ENCODE peak calls at places on chromosomes 6 and 20, in five cellular contexts. G is NCI-H2081; D is activated CD4-positive, alpha-beta T cell treated with anti-CD3 and anti-CD28 coated beads, Interleukin-2, amount 50 U/mL, for 48 hours; A is A549; R is foreskin keratinocyte. F is an unnamed sample.

GRCh38 chr20:2942439-2942838 is 69.2 kb downstream of the PTPRA start:
- DNase-seq in G (no peak), D (no peak), A (no peak), R (no peak), F (no peak)

GRCh38 chr6:31158863-31159855 is 770 bp downstream of the TCF19 start:
- DNase-seq in G (peak), D (peak), A (peak), R (no peak), F (no peak)

GRCh38 chr6:137518584-137518983 is 24.4 kb upstream of the OLIG3 start:
- DNase-seq in G (no peak), D (no peak), A (no peak), R (no peak), F (no peak)

GRCh38 chr6:152981989-152982767 is 663 bp downstream of the FBXO5 start:
- DNase-seq in G (peak), D (peak), A (no peak), R (no peak), F (no peak)

GRCh38 chr20:45358282-45359068 is 4.5 kb upstream of the SYS1 start:
- DNase-seq in G (no peak), D (no peak), A (no peak), R (peak), F (no peak)

GRCh38 chr20:47334022-47334551 is 22.4 kb downstream of the ZMYND8 start:
- DNase-seq in G (peak), D (no peak), A (peak), R (peak), F (no peak)

GRCh38 chr20:14544688-14545087 is 207.3 kb upstream of the FLRT3 start:
- DNase-seq in G (no peak), D (no peak), A (no peak), R (no peak), F (no peak)

GRCh38 chr20:44073011-44073674 is 113.8 kb downstream of the JPH2 start:
- DNase-seq in G (no peak), D (no peak), A (no peak), R (no peak), F (no peak)

GRCh38 chr20:58558483-58559367 is 43.5 kb upstream of the APCDD1L start:
- DNase-seq in G (no peak), D (no peak), A (no peak), R (no peak), F (no peak)

GRCh38 chr6:10138917-10139316 is 276.0 kb downstream of the TFAP2A start:
- DNase-seq in G (no peak), D (no peak), A (no peak), R (peak), F (no peak)

GRCh38 chr6:77231438-77232305 is 231.6 kb downstream of the HTR1B start:
- DNase-seq in G (no peak), D (no peak), A (no peak), R (no peak), F (no peak)

GRCh38 chr6:144265390-144265789 is 19.7 kb upstream of the UTRN start:
- DNase-seq in G (no peak), D (no peak), A (peak), R (peak), F (no peak)

GRCh38 chr6:33375143-33375649 is 16.4 kb upstream of the KIFC1 start:
- DNase-seq in G (no peak), D (no peak), A (no peak), R (peak), F (no peak)

GRCh38 chr20:8997720-8998119 is 71.2 kb upstream of the PLCB4 start:
- DNase-seq in G (no peak), D (no peak), A (no peak), R (no peak), F (no peak)

GRCh38 chr6:80376411-80376810 is 269.9 kb downstream of the BCKDHB start:
- DNase-seq in G (no peak), D (no peak), A (no peak), R (no peak), F (no peak)

GRCh38 chr20:48025661-48026060 is 240.4 kb upstream of the SULF2 start:
- DNase-seq in G (no peak), D (no peak), A (no peak), R (peak), F (no peak)

GRCh38 chr6:157787080-157787479 is 36.0 kb upstream of the SNX9 start:
- DNase-seq in G (no peak), D (no peak), A (no peak), R (no peak), F (no peak)

GRCh38 chr6:166097914-166098522 is 69.6 kb downstream of the TBXT start:
- DNase-seq in G (no peak), D (peak), A (peak), R (peak), F (peak)

GRCh38 chr6:135187372-135187771 is 6.3 kb downstream of the MYB start:
- DNase-seq in G (no peak), D (no peak), A (no peak), R (no peak), F (no peak)

GRCh38 chr6:20846602-20847028 is 312.4 kb downstream of the CDKAL1 start:
- DNase-seq in G (no peak), D (no peak), A (no peak), R (no peak), F (no peak)

GRCh38 chr6:137853569-137854213 is 13.4 kb upstream of the TNFAIP3 start:
- DNase-seq in G (no peak), D (no peak), A (no peak), R (peak), F (no peak)

GRCh38 chr6:3363296-3364025 is 93.4 kb downstream of the SLC22A23 start:
- DNase-seq in G (peak), D (no peak), A (no peak), R (peak), F (no peak)

GRCh38 chr6:158938811-158939254 is 61.2 kb downstream of the RSPH3 start:
- DNase-seq in G (no peak), D (peak), A (peak), R (peak), F (no peak)

GRCh38 chr6:106199998-106200397 is 113.9 kb downstream of the PRDM1 start:
- DNase-seq in G (no peak), D (no peak), A (no peak), R (peak), F (no peak)

GRCh38 chr6:10401632-10402223 is 13.1 kb downstream of the TFAP2A start:
- DNase-seq in G (no peak), D (no peak), A (no peak), R (no peak), F (no peak)

GRCh38 chr6:43951063-43951755 is 176.0 kb downstream of the MRPL14 start:
- DNase-seq in G (no peak), D (no peak), A (no peak), R (no peak), F (no peak)

GRCh38 chr6:108684809-108685329 is 124.2 kb downstream of the FOXO3 start:
- DNase-seq in G (no peak), D (no peak), A (no peak), R (peak), F (no peak)

GRCh38 chr6:170025341-170026271 is 265.3 kb downstream of the DLL1 start:
- DNase-seq in G (peak), D (no peak), A (no peak), R (peak), F (no peak)

GRCh38 chr20:31542963-31543362 is 28.7 kb downstream of the HM13 start:
- DNase-seq in G (no peak), D (no peak), A (no peak), R (no peak), F (no peak)

GRCh38 chr6:48777411-48777810 is 666.4 kb upstream of the PTCHD4 start:
- DNase-seq in G (no peak), D (no peak), A (no peak), R (peak), F (no peak)